ENCODE peak calls at places on chromosome 20, in five cellular contexts. X, J, E, D and R are unnamed samples.

GRCh38 chr20:62305149-62305764 is 2.5 kb downstream of the ADRM1 start:
- DNase-seq in E (no peak), D (no peak), X (no peak), J (no peak), R (no peak)

GRCh38 chr20:44068311-44068710 is 118.7 kb downstream of the JPH2 start:
- DNase-seq in D (no peak), E (no peak), X (no peak), J (no peak), R (no peak)

GRCh38 chr20:51249215-51249614 is 226.3 kb upstream of the KCNG1 start:
- DNase-seq in X (peak), J (no peak), D (no peak), E (no peak), R (no peak)

GRCh38 chr20:37808752-37809070 is 94.2 kb upstream of the VSTM2L start:
- DNase-seq in X (no peak), J (no peak), D (no peak), E (no peak), R (no peak)

GRCh38 chr20:33719277-33719988 is 677 bp downstream of the PXMP4 start:
- DNase-seq in D (no peak), J (no peak), X (no peak), E (no peak), R (no peak)

GRCh38 chr20:2164966-2165365 is 63.3 kb downstream of the STK35 start:
- DNase-seq in E (peak), J (no peak), D (no peak), X (no peak), R (no peak)

GRCh38 chr20:48965189-48965910 is 43.8 kb downstream of the ARFGEF2 start:
- DNase-seq in D (no peak), X (peak), J (no peak), E (no peak), R (no peak)

GRCh38 chr20:62227977-62228958 is 8.2 kb upstream of the HRH3 start:
- DNase-seq in X (no peak), D (no peak), E (peak), J (no peak), R (no peak)

GRCh38 chr20:2301164-2301622 is 5.4 kb downstream of the TGM3 start:
- DNase-seq in D (peak), E (no peak), J (peak), X (peak), R (peak)

GRCh38 chr20:37564388-37565133 is 36.9 kb upstream of the BLCAP start:
- DNase-seq in X (no peak), E (peak), J (peak), D (peak), R (peak)

GRCh38 chr20:12241065-12241464 is 323.4 kb downstream of the BTBD3 start:
- DNase-seq in X (no peak), J (no peak), D (no peak), E (no peak), R (no peak)

GRCh38 chr20:58523072-58523681 is 8.0 kb upstream of the APCDD1L start:
- DNase-seq in X (peak), D (no peak), J (no peak), E (no peak), R (no peak)

GRCh38 chr20:50686767-50687266 is 4.5 kb downstream of the RIPOR3 start:
- DNase-seq in X (no peak), J (no peak), E (no peak), D (no peak), R (no peak)

GRCh38 chr20:1624811-1625690 is 5.2 kb upstream of the SIRPB1 start:
- DNase-seq in D (no peak), X (no peak), J (no peak), E (no peak), R (no peak)

GRCh38 chr20:46798430-46798829 is 89.0 kb downstream of the SLC2A10 start:
- DNase-seq in E (no peak), D (no peak), X (no peak), J (no peak), R (no peak)

GRCh38 chr20:17525650-17526049 is 5.5 kb downstream of the BFSP1 start:
- DNase-seq in X (peak), E (peak), J (peak), D (peak), R (no peak)

GRCh38 chr20:16258766-16259165 is 314.5 kb downstream of the KIF16B start:
- DNase-seq in X (no peak), D (no peak), J (no peak), E (no peak), R (no peak)

GRCh38 chr20:33791021-33791420 is 20.1 kb upstream of the CHMP4B start:
- DNase-seq in E (no peak), D (no peak), X (no peak), J (no peak), R (no peak)

GRCh38 chr20:62531046-62531838 is 55.4 kb upstream of the GATA5 start:
- DNase-seq in D (no peak), E (no peak), J (no peak), X (no peak), R (no peak)

GRCh38 chr20:34344256-34344637 is 18.8 kb upstream of the ITCH start:
- DNase-seq in E (no peak), X (no peak), D (no peak), J (no peak), R (no peak)

GRCh38 chr20:49724637-49725606 is 11.2 kb upstream of the B4GALT5 start:
- DNase-seq in E (no peak), J (no peak), D (no peak), X (peak), R (peak)

GRCh38 chr20:46572181-46572580 is 21.7 kb upstream of the OCSTAMP start:
- DNase-seq in J (no peak), E (peak), X (no peak), D (peak), R (peak)